ENCODE peak calls at places on chromosomes 1 and 21, in ten cellular contexts. V is PC-9, Z is heart left ventricle, I is pancreas, R is sigmoid colon, X is GM23338, T is right cardiac atrium, E is DND-41, H is uterus, G is thyroid gland. B is an unnamed sample.

GRCh38 chr1:151509350-151510019 is 1.7 kb upstream of the CGN start:
- DNase-seq in V (no peak), Z (no peak), I (no peak), R (peak), X (no peak), T (no peak), E (no peak), H (no peak), G (no peak), B (no peak)

GRCh38 chr1:24308365-24309015 is 10.7 kb upstream of the GRHL3 start:
- DNase-seq in V (no peak), Z (no peak), I (no peak), R (no peak), X (peak), T (no peak), E (no peak), H (no peak), G (no peak), B (no peak)

GRCh38 chr1:175262646-175263045 is 70.1 kb upstream of the KIAA0040 start:
- DNase-seq in V (no peak), Z (no peak), I (no peak), R (no peak), X (no peak), T (no peak), E (no peak), H (no peak), G (no peak), B (no peak)

GRCh38 chr1:209302777-209303642 is 280.5 kb upstream of the CAMK1G start:
- DNase-seq in V (no peak), Z (no peak), I (no peak), R (no peak), X (no peak), T (no peak), E (no peak), H (no peak), G (no peak), B (no peak)

GRCh38 chr21:45618287-45618686 is 25.2 kb upstream of the PCBP3 start:
- DNase-seq in V (no peak), Z (no peak), I (no peak), R (peak), X (no peak), T (no peak), E (no peak), H (no peak), G (no peak), B (no peak)

GRCh38 chr1:222096883-222097282 is 355.0 kb upstream of the DUSP10 start:
- DNase-seq in V (peak), Z (no peak), I (no peak), R (no peak), X (no peak), T (no peak), E (no peak), H (no peak), G (no peak), B (no peak)

GRCh38 chr1:77473690-77474089 is 191.9 kb downstream of the AK5 start:
- DNase-seq in V (no peak), Z (no peak), I (no peak), R (no peak), X (no peak), T (no peak), E (no peak), H (no peak), G (no peak), B (no peak)

GRCh38 chr1:193321242-193321842 is 134.9 kb upstream of the B3GALT2 start:
- DNase-seq in V (no peak), Z (no peak), I (no peak), R (no peak), X (no peak), T (no peak), E (no peak), H (no peak), G (no peak), B (no peak)

GRCh38 chr1:173122344-173122880 is 71.7 kb upstream of the TNFSF18 start:
- DNase-seq in V (no peak), Z (no peak), I (no peak), R (no peak), X (no peak), T (no peak), E (no peak), H (no peak), G (no peak), B (no peak)

GRCh38 chr1:220491891-220492290 is 36.0 kb upstream of the MARK1 start:
- DNase-seq in V (no peak), Z (no peak), I (no peak), R (no peak), X (no peak), T (no peak), E (no peak), H (no peak), G (no peak), B (no peak)

GRCh38 chr1:246107516-246108277 is 399.4 kb downstream of the SMYD3 start:
- DNase-seq in V (no peak), Z (no peak), I (no peak), R (no peak), X (peak), T (no peak), E (no peak), H (no peak), G (no peak), B (no peak)

GRCh38 chr1:29975036-29975694 is 738.8 kb downstream of the PTPRU start:
- DNase-seq in V (peak), Z (no peak), I (no peak), R (no peak), X (peak), T (no peak), E (peak), H (no peak), G (no peak), B (no peak)

DNA sequence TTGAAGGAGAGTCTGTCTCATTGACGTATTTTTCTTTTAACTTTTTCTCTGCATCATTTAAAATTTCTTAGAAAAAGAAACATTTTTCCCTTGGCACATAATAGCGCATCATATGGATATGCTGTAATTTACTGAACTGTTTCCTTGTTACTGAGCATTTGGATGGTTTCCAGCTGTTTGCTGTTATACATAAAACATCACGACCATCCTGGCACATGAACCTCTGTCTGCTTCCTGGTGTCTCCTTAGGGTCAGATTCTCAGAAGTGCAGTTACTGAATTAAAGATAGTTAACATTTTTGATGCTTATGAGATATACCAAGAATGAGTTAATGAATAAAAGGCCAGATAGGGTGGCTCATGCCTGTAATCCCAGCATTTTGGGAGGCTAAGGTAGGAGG is 67.3 kb downstream of the BACE2 start:
- DNase-seq in V (no peak), Z (no peak), I (no peak), R (no peak), X (no peak), T (no peak), E (no peak), H (no peak), G (no peak), B (no peak)
- H3K4me3 ChIP-seq in V (no peak), Z (no peak), I (no peak), R (no peak), X (no peak), T (no peak), E (no peak), H (no peak), G (no peak), B (no peak)

DNA sequence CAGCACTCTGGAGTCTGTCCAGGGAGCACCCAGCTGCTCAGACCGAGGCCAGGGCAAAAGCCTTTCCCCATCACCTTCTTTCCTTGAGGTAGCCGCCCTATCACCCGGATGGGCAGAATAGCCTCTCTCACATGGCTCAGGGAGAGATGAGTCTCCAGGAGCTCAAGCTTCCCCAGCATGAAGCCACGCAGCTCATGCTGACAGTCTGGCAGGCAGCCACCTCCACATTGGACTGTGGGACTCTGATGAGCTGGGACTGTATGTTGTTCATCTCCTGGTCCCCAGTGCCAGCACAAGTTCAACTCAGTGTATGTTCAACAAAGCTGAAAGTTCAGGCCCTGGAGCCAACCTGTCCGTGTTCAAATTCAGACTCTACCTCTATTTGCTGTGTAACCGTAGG is 75.2 kb upstream of the ZC3H12A start:
- DNase-seq in V (no peak), Z (no peak), I (no peak), R (no peak), X (no peak), T (no peak), E (no peak), H (no peak), G (no peak), B (no peak)
- H3K27ac ChIP-seq in V (no peak), Z (no peak), I (no peak), R (no peak), X (no peak), T (no peak), E (no peak), H (no peak), G (no peak), B (no peak)

DNA sequence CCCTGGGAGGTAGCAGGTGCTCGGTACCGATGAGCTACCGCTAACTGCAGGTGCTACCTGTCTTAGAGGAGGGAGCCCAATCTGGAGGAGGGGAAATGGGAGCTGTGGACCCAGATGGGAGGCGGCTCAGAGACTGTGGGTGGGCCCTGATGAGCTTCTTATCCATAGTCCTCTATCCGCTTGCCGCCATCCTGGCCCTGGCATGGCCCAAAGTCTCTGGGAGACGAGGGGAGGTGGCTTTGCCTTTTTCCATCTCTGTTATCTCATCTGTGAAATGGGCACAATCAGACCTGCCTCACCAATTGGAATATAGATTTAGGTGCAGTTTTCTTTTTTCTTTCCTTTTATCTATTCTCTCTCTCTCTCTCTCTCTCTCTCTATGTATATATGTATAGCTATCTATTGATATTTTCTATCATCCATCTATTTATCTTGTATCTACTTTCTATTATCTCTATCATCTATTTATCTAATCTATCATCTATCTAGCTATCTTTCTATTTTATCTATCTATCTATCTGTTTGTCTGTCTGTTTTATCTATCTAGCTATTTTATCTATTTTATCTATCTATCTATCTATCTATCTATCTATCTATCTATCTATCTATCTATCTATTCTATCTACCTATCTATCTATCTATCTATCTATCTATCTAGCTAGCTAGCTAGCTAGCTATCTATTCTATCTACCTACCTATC is 16.5 kb downstream of the TNFRSF1B start:
- DNase-seq in V (no peak), Z (no peak), I (no peak), R (no peak), X (peak), T (no peak), E (no peak), H (no peak), G (no peak), B (no peak)
- H3K4me3 ChIP-seq in V (no peak), Z (no peak), I (no peak), R (no peak), X (no peak), T (no peak), E (no peak), H (no peak), G (no peak), B (no peak)

DNA sequence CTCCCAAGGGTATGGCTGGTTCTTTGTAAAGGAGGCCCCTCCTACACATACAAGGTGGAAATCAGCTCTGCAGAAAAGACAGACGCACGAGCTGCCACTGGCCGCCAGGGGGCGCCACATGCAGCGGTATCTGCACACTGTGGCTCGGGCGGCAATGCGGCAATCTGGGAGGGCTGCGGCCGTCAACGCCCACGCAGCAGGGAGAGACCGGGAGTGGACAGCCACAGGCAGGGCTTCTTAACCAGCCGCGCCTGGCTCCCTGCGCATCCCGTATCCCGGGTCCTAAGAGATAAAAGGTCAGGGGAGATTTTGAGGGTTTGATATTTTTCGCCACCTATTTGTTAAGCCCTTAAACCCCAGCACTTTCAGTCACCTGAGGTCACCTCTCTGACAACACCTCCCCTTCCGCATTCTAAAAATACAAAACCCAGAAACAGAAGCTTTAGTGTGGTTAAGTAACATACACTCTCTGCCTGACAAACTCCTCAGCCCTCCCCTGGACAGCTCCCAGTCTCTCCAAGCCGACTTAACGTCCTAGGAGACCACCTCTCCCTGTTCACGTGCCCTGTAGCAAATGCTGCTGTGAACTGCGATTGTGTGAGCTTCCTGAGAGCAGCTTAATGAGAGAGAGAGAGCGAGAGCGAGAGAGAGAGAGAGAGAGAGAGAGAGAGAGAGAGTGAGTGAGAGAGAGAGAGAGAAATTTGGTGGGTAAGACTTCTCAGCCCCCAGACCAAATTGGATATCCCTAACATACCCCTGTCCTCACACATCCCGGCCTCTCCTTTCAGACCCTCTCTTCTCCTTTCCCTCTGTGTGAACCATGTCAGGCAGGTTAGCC is 13.5 kb upstream of the KCNA2 start:
- DNase-seq in V (peak), Z (peak), I (peak), R (peak), X (peak), T (peak), E (peak), H (peak), G (peak), B (peak)
- H3K27ac ChIP-seq in V (no peak), Z (no peak), I (peak), R (no peak), X (no peak), T (no peak), E (no peak), H (no peak), G (peak), B (no peak)

GRCh38 chr1:231937013-231937754 is 310.6 kb downstream of the DISC1 start:
- DNase-seq in V (no peak), Z (peak), I (no peak), R (peak), X (no peak), T (peak), E (no peak), H (peak), G (peak), B (peak)
- H3K4me3 ChIP-seq in V (no peak), Z (no peak), I (no peak), R (no peak), X (no peak), T (no peak), E (no peak), H (no peak), G (no peak), B (peak)

GRCh38 chr1:54278941-54279422 is 79.0 kb downstream of the MRPL37 start:
- DNase-seq in V (peak), Z (no peak), I (no peak), R (no peak), X (no peak), T (no peak), E (no peak), H (peak), G (no peak), B (peak)
- H3K27ac ChIP-seq in V (no peak), Z (peak), I (peak), R (peak), X (no peak), T (peak), E (peak), H (peak), G (peak), B (peak)

DNA sequence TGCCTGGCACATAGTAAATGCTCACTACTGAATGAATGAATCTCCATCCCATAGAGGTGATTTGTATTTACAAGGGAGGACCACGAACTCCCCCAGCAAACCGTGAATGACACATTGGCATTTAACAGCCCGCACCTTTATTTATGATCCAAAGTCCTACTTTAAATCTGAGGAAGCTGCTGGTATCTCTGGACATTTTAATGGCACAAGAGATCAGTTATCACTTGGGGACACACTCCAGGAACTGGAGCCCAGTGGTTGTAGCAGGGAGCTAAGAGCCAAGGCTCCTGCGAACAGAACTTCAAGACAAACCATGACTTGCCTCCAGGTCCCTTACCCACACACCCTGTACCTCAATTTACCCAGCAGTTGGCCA is 1.2 kb downstream of the CTNNBIP1 start:
- DNase-seq in V (no peak), Z (no peak), I (no peak), R (no peak), X (no peak), T (no peak), E (no peak), H (no peak), G (no peak), B (no peak)
- H3K4me3 ChIP-seq in V (peak), Z (peak), I (no peak), R (peak), X (peak), T (peak), E (no peak), H (peak), G (no peak), B (peak)